ENCODE peak calls at places on chromosomes 13 and 19, in five cellular contexts. X, D, M, E and Q are unnamed samples.

GRCh38 chr13:112727581-112727980 is 37.7 kb downstream of the ATP11A start:
- DNase-seq in D (no peak), X (no peak), E (no peak), M (no peak), Q (no peak)

GRCh38 chr13:34750078-34750703 is 191.9 kb upstream of the NBEA start:
- DNase-seq in X (no peak), D (peak; percentile 47), E (no peak), M (peak; percentile 52), Q (no peak)

GRCh38 chr13:42495256-42495655 is 78.7 kb upstream of the TNFSF11 start:
- DNase-seq in E (no peak), X (no peak), M (no peak), D (no peak), Q (no peak)

GRCh38 chr13:30119476-30119875 is 187.9 kb downstream of the KATNAL1 start:
- DNase-seq in X (peak; percentile 81), M (no peak), D (no peak), E (no peak), Q (peak; percentile 70)

GRCh38 chr13:73060251-73061160 is 1.7 kb downstream of the KLF5 start:
- DNase-seq in M (no peak), X (peak; percentile 67), D (peak; percentile 12), E (no peak), Q (peak; percentile 68)

GRCh38 chr13:94210826-94211225 is 268.7 kb downstream of the DCT start:
- DNase-seq in X (no peak), E (no peak), D (no peak), M (no peak), Q (no peak)

GRCh38 chr13:113184568-113185440 is 23.7 kb downstream of the PCID2 start:
- DNase-seq in D (no peak), E (no peak), X (no peak), M (no peak), Q (no peak)

GRCh38 chr19:50844296-50844935 is 10.3 kb upstream of the KLK3 start:
- DNase-seq in D (no peak), X (no peak), M (peak; percentile 68), E (no peak), Q (no peak)

GRCh38 chr13:41289463-41289881 is 21.6 kb upstream of the NAA16 start:
- DNase-seq in X (no peak), M (no peak), E (no peak), D (no peak), Q (no peak)

GRCh38 chr19:8429044-8429443 is 15.7 kb upstream of the HNRNPM start:
- DNase-seq in E (no peak), X (no peak), M (no peak), D (no peak), Q (no peak)